ENCODE peak calls at places on chromosome 5, in six cellular contexts. One of them, this sample, is unnamed.

GRCh38 chr5:5969942-5970483 is 408.3 kb downstream of the MED10 start:
- DNase-seq in left lung: no peak
- DNase-seq in uterus: no peak
- DNase-seq in hepatocyte: no peak
- DNase-seq in cardiac muscle cell: no peak
- DNase-seq in ovary: no peak
- DNase-seq in this sample: no peak

GRCh38 chr5:126015244-126016054 is 407.8 kb upstream of the GRAMD2B start:
- DNase-seq in left lung: no peak
- DNase-seq in cardiac muscle cell: no peak
- DNase-seq in hepatocyte: no peak
- DNase-seq in ovary: no peak
- DNase-seq in uterus: no peak
- DNase-seq in this sample: no peak

GRCh38 chr5:60972225-60972624 is 27.2 kb downstream of the NDUFAF2 start:
- DNase-seq in ovary: no peak
- DNase-seq in uterus: no peak
- DNase-seq in left lung: no peak
- DNase-seq in cardiac muscle cell: no peak
- DNase-seq in hepatocyte: no peak
- DNase-seq in this sample: no peak

GRCh38 chr5:134626369-134627014 is 6.1 kb downstream of the SAR1B start:
- DNase-seq in ovary: no peak
- DNase-seq in cardiac muscle cell: no peak
- DNase-seq in left lung: no peak
- DNase-seq in hepatocyte: peak
- DNase-seq in uterus: no peak
- DNase-seq in this sample: peak

GRCh38 chr5:173782671-173783101 is 105.5 kb upstream of the CPEB4 start:
- DNase-seq in uterus: no peak
- DNase-seq in cardiac muscle cell: no peak
- DNase-seq in ovary: no peak
- DNase-seq in left lung: no peak
- DNase-seq in hepatocyte: no peak
- DNase-seq in this sample: no peak

GRCh38 chr5:171681061-171681460 is 104.6 kb upstream of the SMIM23 start:
- DNase-seq in ovary: no peak
- DNase-seq in uterus: no peak
- DNase-seq in cardiac muscle cell: no peak
- DNase-seq in left lung: no peak
- DNase-seq in hepatocyte: no peak
- DNase-seq in this sample: no peak

GRCh38 chr5:73204302-73204701 is 31.3 kb downstream of the TMEM174 start:
- DNase-seq in cardiac muscle cell: no peak
- DNase-seq in ovary: no peak
- DNase-seq in left lung: no peak
- DNase-seq in hepatocyte: no peak
- DNase-seq in uterus: no peak
- DNase-seq in this sample: no peak

GRCh38 chr5:135824541-135825041 is 9.9 kb upstream of the SLC25A48 start:
- DNase-seq in ovary: no peak
- DNase-seq in left lung: no peak
- DNase-seq in hepatocyte: no peak
- DNase-seq in cardiac muscle cell: no peak
- DNase-seq in uterus: no peak
- DNase-seq in this sample: no peak

GRCh38 chr5:74285876-74286275 is 354.7 kb downstream of the ENC1 start:
- DNase-seq in cardiac muscle cell: no peak
- DNase-seq in uterus: no peak
- DNase-seq in hepatocyte: no peak
- DNase-seq in ovary: no peak
- DNase-seq in left lung: no peak
- DNase-seq in this sample: no peak

GRCh38 chr5:172658869-172659513 is 17.9 kb downstream of the NEURL1B start:
- DNase-seq in hepatocyte: no peak
- DNase-seq in cardiac muscle cell: no peak
- DNase-seq in ovary: peak
- DNase-seq in left lung: peak
- DNase-seq in uterus: peak
- DNase-seq in this sample: no peak

GRCh38 chr5:75588666-75589065 is 22.6 kb upstream of the ANKDD1B start:
- DNase-seq in left lung: no peak
- DNase-seq in hepatocyte: no peak
- DNase-seq in uterus: no peak
- DNase-seq in cardiac muscle cell: no peak
- DNase-seq in ovary: no peak
- DNase-seq in this sample: no peak

GRCh38 chr5:125257057-125257970 is 510.9 kb upstream of the ZNF608 start:
- DNase-seq in left lung: no peak
- DNase-seq in cardiac muscle cell: peak
- DNase-seq in hepatocyte: no peak
- DNase-seq in ovary: no peak
- DNase-seq in uterus: no peak
- DNase-seq in this sample: no peak

GRCh38 chr5:81183811-81184748 is 49.0 kb upstream of the CKMT2 start:
- DNase-seq in left lung: no peak
- DNase-seq in hepatocyte: peak
- DNase-seq in uterus: no peak
- DNase-seq in ovary: no peak
- DNase-seq in cardiac muscle cell: no peak
- DNase-seq in this sample: no peak

GRCh38 chr5:137216976-137217598 is 282.0 kb downstream of the SPOCK1 start:
- DNase-seq in uterus: no peak
- DNase-seq in cardiac muscle cell: no peak
- DNase-seq in ovary: no peak
- DNase-seq in hepatocyte: no peak
- DNase-seq in left lung: no peak
- DNase-seq in this sample: no peak

GRCh38 chr5:94777163-94777885 is 158.9 kb downstream of the SLF1 start:
- DNase-seq in uterus: no peak
- DNase-seq in hepatocyte: no peak
- DNase-seq in ovary: no peak
- DNase-seq in cardiac muscle cell: no peak
- DNase-seq in left lung: no peak
- DNase-seq in this sample: no peak

GRCh38 chr5:117266237-117266725 is 691.7 kb upstream of the SEMA6A start:
- DNase-seq in left lung: no peak
- DNase-seq in hepatocyte: no peak
- DNase-seq in ovary: no peak
- DNase-seq in cardiac muscle cell: no peak
- DNase-seq in uterus: no peak
- DNase-seq in this sample: no peak

GRCh38 chr5:5638193-5638592 is 215.7 kb downstream of the ICE1 start:
- DNase-seq in ovary: no peak
- DNase-seq in hepatocyte: no peak
- DNase-seq in cardiac muscle cell: peak
- DNase-seq in uterus: no peak
- DNase-seq in left lung: no peak
- DNase-seq in this sample: no peak

GRCh38 chr5:66742083-66742895 is 146.1 kb downstream of the MAST4 start:
- DNase-seq in hepatocyte: no peak
- DNase-seq in cardiac muscle cell: peak
- DNase-seq in uterus: no peak
- DNase-seq in left lung: no peak
- DNase-seq in ovary: peak
- DNase-seq in this sample: no peak

GRCh38 chr5:139774980-139775654 is 20.5 kb upstream of the PSD2 start:
- DNase-seq in uterus: peak
- DNase-seq in cardiac muscle cell: peak
- DNase-seq in ovary: peak
- DNase-seq in hepatocyte: peak
- DNase-seq in left lung: peak
- DNase-seq in this sample: peak

GRCh38 chr5:97629281-97629680 is 446.2 kb upstream of the RIOK2 start:
- DNase-seq in uterus: peak
- DNase-seq in left lung: no peak
- DNase-seq in hepatocyte: peak
- DNase-seq in ovary: peak
- DNase-seq in cardiac muscle cell: no peak
- DNase-seq in this sample: no peak

GRCh38 chr5:1807479-1808185 is 6.4 kb downstream of the NDUFS6 start:
- DNase-seq in uterus: no peak
- DNase-seq in hepatocyte: no peak
- DNase-seq in left lung: no peak
- DNase-seq in cardiac muscle cell: no peak
- DNase-seq in ovary: no peak
- DNase-seq in this sample: no peak

GRCh38 chr5:133109655-133110483 is 58.1 kb downstream of the HSPA4 start:
- DNase-seq in hepatocyte: no peak
- DNase-seq in cardiac muscle cell: no peak
- DNase-seq in uterus: no peak
- DNase-seq in ovary: no peak
- DNase-seq in left lung: no peak
- DNase-seq in this sample: no peak

GRCh38 chr5:34497031-34497808 is 158.9 kb upstream of the RAI14 start:
- DNase-seq in ovary: peak
- DNase-seq in uterus: peak
- DNase-seq in hepatocyte: no peak
- DNase-seq in cardiac muscle cell: no peak
- DNase-seq in left lung: no peak
- DNase-seq in this sample: no peak

GRCh38 chr5:142491260-142491659 is 166.4 kb upstream of the SPRY4 start:
- DNase-seq in left lung: no peak
- DNase-seq in cardiac muscle cell: no peak
- DNase-seq in uterus: no peak
- DNase-seq in hepatocyte: no peak
- DNase-seq in ovary: no peak
- DNase-seq in this sample: no peak

GRCh38 chr5:82183828-82184227 is 94.3 kb downstream of the RPS23 start:
- DNase-seq in uterus: no peak
- DNase-seq in left lung: no peak
- DNase-seq in hepatocyte: no peak
- DNase-seq in ovary: no peak
- DNase-seq in cardiac muscle cell: no peak
- DNase-seq in this sample: peak

GRCh38 chr5:156191547-156191946 is 135.4 kb upstream of the SGCD start:
- DNase-seq in hepatocyte: no peak
- DNase-seq in cardiac muscle cell: no peak
- DNase-seq in left lung: no peak
- DNase-seq in ovary: no peak
- DNase-seq in uterus: no peak
- DNase-seq in this sample: no peak

GRCh38 chr5:156189628-156190027 is 137.3 kb upstream of the SGCD start:
- DNase-seq in uterus: no peak
- DNase-seq in hepatocyte: no peak
- DNase-seq in ovary: no peak
- DNase-seq in left lung: no peak
- DNase-seq in cardiac muscle cell: no peak
- DNase-seq in this sample: no peak

GRCh38 chr5:156188026-156188425 is 138.9 kb upstream of the SGCD start:
- DNase-seq in hepatocyte: no peak
- DNase-seq in ovary: no peak
- DNase-seq in uterus: no peak
- DNase-seq in cardiac muscle cell: no peak
- DNase-seq in left lung: no peak
- DNase-seq in this sample: no peak

GRCh38 chr5:156182174-156182967 is 144.6 kb upstream of the SGCD start:
- DNase-seq in cardiac muscle cell: no peak
- DNase-seq in left lung: no peak
- DNase-seq in ovary: no peak
- DNase-seq in hepatocyte: no peak
- DNase-seq in uterus: no peak
- DNase-seq in this sample: no peak

GRCh38 chr5:156186760-156187159 is 140.2 kb upstream of the SGCD start:
- DNase-seq in cardiac muscle cell: no peak
- DNase-seq in hepatocyte: no peak
- DNase-seq in ovary: no peak
- DNase-seq in uterus: no peak
- DNase-seq in left lung: no peak
- DNase-seq in this sample: no peak
- H3K27ac ChIP-seq in cardiac muscle cell: no peak
- H3K27ac ChIP-seq in hepatocyte: no peak
- H3K27ac ChIP-seq in ovary: no peak
- H3K27ac ChIP-seq in uterus: no peak
- H3K27ac ChIP-seq in left lung: no peak
- H3K27ac ChIP-seq in this sample: no peak

DNA sequence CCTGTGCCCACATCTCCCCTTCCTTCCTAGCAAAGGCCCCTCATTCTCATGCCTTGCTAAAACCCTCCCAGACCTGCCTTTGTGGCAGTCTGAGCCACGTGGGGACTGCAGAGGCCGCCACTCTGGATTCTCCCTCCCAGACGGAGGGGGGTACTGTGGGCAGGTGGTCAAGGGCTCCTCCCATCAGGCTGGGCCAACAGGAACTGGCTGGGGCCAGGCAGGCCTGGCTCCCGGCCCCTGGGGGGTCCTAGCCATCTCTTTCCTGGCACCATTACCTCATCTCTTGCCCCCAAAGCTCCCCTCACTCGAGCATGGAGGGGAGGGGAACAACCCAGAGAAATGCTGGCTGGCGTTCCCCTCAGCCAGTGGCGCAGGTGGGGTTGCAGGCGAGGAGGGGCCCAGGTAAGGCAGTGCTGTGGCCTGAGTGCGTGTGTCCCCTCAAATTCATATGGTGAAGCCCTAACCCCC is 88.6 kb downstream of the ZNF354C start:
- DNase-seq in hepatocyte: no peak
- DNase-seq in left lung: no peak
- DNase-seq in ovary: peak
- DNase-seq in cardiac muscle cell: no peak
- DNase-seq in uterus: no peak
- DNase-seq in this sample: no peak
- H3K27ac ChIP-seq in hepatocyte: no peak
- H3K27ac ChIP-seq in left lung: no peak
- H3K27ac ChIP-seq in ovary: no peak
- H3K27ac ChIP-seq in cardiac muscle cell: no peak
- H3K27ac ChIP-seq in uterus: no peak
- H3K27ac ChIP-seq in this sample: no peak

DNA sequence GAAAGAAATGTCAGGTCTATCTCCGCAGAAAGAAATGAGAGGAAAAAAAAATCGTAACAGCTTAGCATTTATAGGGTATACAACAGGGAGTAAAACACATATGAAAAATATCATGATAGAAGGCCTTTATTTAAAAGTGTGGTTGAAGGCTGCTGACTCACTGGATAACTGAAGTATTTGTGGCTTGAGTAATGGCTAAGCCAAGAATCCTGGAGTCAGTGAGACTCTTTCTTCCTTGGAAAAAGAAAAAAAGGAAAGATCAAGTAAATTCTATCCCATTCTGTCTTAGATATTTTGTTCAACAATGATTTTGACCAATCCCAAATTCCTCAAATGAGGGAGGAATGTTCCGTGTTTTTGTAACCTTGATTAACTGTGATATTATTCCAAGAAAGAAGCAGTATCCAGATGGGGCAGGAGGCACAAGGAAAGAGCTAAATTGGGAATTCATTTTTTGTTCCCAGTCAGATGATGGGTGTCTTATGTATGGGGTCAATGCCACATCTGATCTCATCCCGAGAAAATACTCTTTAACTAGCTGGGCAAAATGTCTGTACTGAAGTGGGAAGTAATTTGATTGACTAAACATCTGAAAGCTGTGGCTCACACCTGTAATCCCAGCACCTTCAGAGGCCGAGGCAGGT is 64.3 kb upstream of the MYO10 start:
- DNase-seq in uterus: no peak
- DNase-seq in cardiac muscle cell: no peak
- DNase-seq in ovary: no peak
- DNase-seq in hepatocyte: peak
- DNase-seq in left lung: no peak
- DNase-seq in this sample: peak
- H3K27ac ChIP-seq in uterus: no peak
- H3K27ac ChIP-seq in cardiac muscle cell: no peak
- H3K27ac ChIP-seq in ovary: no peak
- H3K27ac ChIP-seq in hepatocyte: no peak
- H3K27ac ChIP-seq in left lung: no peak
- H3K27ac ChIP-seq in this sample: peak

GRCh38 chr5:192691-192969 is 1.3 kb downstream of the LRRC14B start:
- DNase-seq in left lung: no peak
- DNase-seq in uterus: no peak
- DNase-seq in ovary: no peak
- DNase-seq in cardiac muscle cell: no peak
- DNase-seq in hepatocyte: no peak
- DNase-seq in this sample: no peak
- H3K27ac ChIP-seq in left lung: no peak
- H3K27ac ChIP-seq in uterus: no peak
- H3K27ac ChIP-seq in ovary: no peak
- H3K27ac ChIP-seq in cardiac muscle cell: no peak
- H3K27ac ChIP-seq in hepatocyte: no peak
- H3K27ac ChIP-seq in this sample: no peak

This sample was measured in RWPE1.